ENCODE peak calls at places on chromosomes 5 and 9, in seven cellular contexts. One of them, this sample, is unnamed. For H3K4me1, the result is how much of the 10 kb centered on the place peaks cover.

GRCh38 chr5:169695919-169696490 is 58.9 kb downstream of the DOCK2 start:
- DNase-seq in heart right ventricle: no peak
- DNase-seq in adrenal gland: no peak
- DNase-seq in HCT116: peak
- DNase-seq in GM23338: no peak
- DNase-seq in uterus: no peak
- DNase-seq in heart left ventricle: peak
- DNase-seq in this sample: no peak

GRCh38 chr5:20113031-20113685 is 125.2 kb upstream of the CDH18 start:
- DNase-seq in heart right ventricle: no peak
- DNase-seq in adrenal gland: no peak
- DNase-seq in HCT116: no peak
- DNase-seq in GM23338: no peak
- DNase-seq in uterus: no peak
- DNase-seq in heart left ventricle: no peak
- DNase-seq in this sample: no peak

GRCh38 chr9:38687389-38687842 is 32.5 kb downstream of the FAM240B start:
- DNase-seq in heart right ventricle: no peak
- DNase-seq in adrenal gland: peak
- DNase-seq in HCT116: peak
- DNase-seq in GM23338: peak
- DNase-seq in uterus: no peak
- DNase-seq in heart left ventricle: peak
- DNase-seq in this sample: no peak

GRCh38 chr9:3894764-3895163 is 369.0 kb upstream of the RFX3 start:
- DNase-seq in heart right ventricle: no peak
- DNase-seq in adrenal gland: no peak
- DNase-seq in HCT116: no peak
- DNase-seq in GM23338: no peak
- DNase-seq in uterus: no peak
- DNase-seq in heart left ventricle: no peak
- DNase-seq in this sample: no peak

GRCh38 chr5:179878222-179879002 is 19.8 kb upstream of the MRNIP start:
- DNase-seq in heart right ventricle: no peak
- DNase-seq in adrenal gland: no peak
- DNase-seq in HCT116: no peak
- DNase-seq in GM23338: no peak
- DNase-seq in uterus: no peak
- DNase-seq in heart left ventricle: peak
- DNase-seq in this sample: no peak

GRCh38 chr9:78369644-78370219 is 72.8 kb downstream of the PSAT1 start:
- DNase-seq in heart right ventricle: peak
- DNase-seq in adrenal gland: peak
- DNase-seq in HCT116: peak
- DNase-seq in GM23338: peak
- DNase-seq in uterus: peak
- DNase-seq in heart left ventricle: peak
- DNase-seq in this sample: peak

GRCh38 chr9:78566948-78567675 is 270.2 kb downstream of the PSAT1 start:
- DNase-seq in heart right ventricle: no peak
- DNase-seq in adrenal gland: no peak
- DNase-seq in HCT116: no peak
- DNase-seq in GM23338: no peak
- DNase-seq in uterus: no peak
- DNase-seq in heart left ventricle: no peak
- DNase-seq in this sample: peak

GRCh38 chr5:36870399-36871040 is 6.0 kb upstream of the NIPBL start:
- DNase-seq in heart right ventricle: no peak
- DNase-seq in adrenal gland: no peak
- DNase-seq in HCT116: peak
- DNase-seq in GM23338: peak
- DNase-seq in uterus: no peak
- DNase-seq in heart left ventricle: no peak
- DNase-seq in this sample: no peak

GRCh38 chr9:119959846-119960545 is 590.8 kb upstream of the BRINP1 start:
- DNase-seq in heart right ventricle: peak
- DNase-seq in adrenal gland: no peak
- DNase-seq in HCT116: no peak
- DNase-seq in GM23338: no peak
- DNase-seq in uterus: no peak
- DNase-seq in heart left ventricle: no peak
- DNase-seq in this sample: no peak

GRCh38 chr9:91182429-91182828 is 179.3 kb downstream of the AUH start:
- DNase-seq in heart right ventricle: no peak
- DNase-seq in adrenal gland: no peak
- DNase-seq in HCT116: no peak
- DNase-seq in GM23338: peak
- DNase-seq in uterus: no peak
- DNase-seq in heart left ventricle: no peak
- DNase-seq in this sample: no peak

GRCh38 chr9:85178486-85178885 is 509.0 kb downstream of the NTRK2 start:
- DNase-seq in heart right ventricle: no peak
- DNase-seq in adrenal gland: no peak
- DNase-seq in HCT116: no peak
- DNase-seq in GM23338: peak
- DNase-seq in uterus: no peak
- DNase-seq in heart left ventricle: no peak
- DNase-seq in this sample: no peak

GRCh38 chr5:172688735-172689572 is 47.9 kb downstream of the NEURL1B start:
- DNase-seq in heart right ventricle: no peak
- DNase-seq in adrenal gland: no peak
- DNase-seq in HCT116: no peak
- DNase-seq in GM23338: no peak
- DNase-seq in uterus: no peak
- DNase-seq in heart left ventricle: peak
- DNase-seq in this sample: peak

GRCh38 chr9:91547076-91547475 is 123.4 kb upstream of the NFIL3 start:
- DNase-seq in heart right ventricle: no peak
- DNase-seq in adrenal gland: no peak
- DNase-seq in HCT116: no peak
- DNase-seq in GM23338: no peak
- DNase-seq in uterus: no peak
- DNase-seq in heart left ventricle: no peak
- DNase-seq in this sample: no peak

GRCh38 chr9:135490980-135491444 is 9.5 kb upstream of the MRPS2 start:
- DNase-seq in heart right ventricle: no peak
- DNase-seq in adrenal gland: no peak
- DNase-seq in HCT116: no peak
- DNase-seq in GM23338: no peak
- DNase-seq in uterus: no peak
- DNase-seq in heart left ventricle: no peak
- DNase-seq in this sample: no peak

GRCh38 chr9:112140936-112141335 is 34.2 kb downstream of the SUSD1 start:
- DNase-seq in heart right ventricle: no peak
- DNase-seq in adrenal gland: no peak
- DNase-seq in HCT116: no peak
- DNase-seq in GM23338: no peak
- DNase-seq in uterus: no peak
- DNase-seq in heart left ventricle: no peak
- DNase-seq in this sample: no peak

GRCh38 chr5:138529812-138530211 is 13.2 kb downstream of the ETF1 start:
- DNase-seq in heart right ventricle: no peak
- DNase-seq in adrenal gland: no peak
- DNase-seq in HCT116: no peak
- DNase-seq in GM23338: no peak
- DNase-seq in uterus: no peak
- DNase-seq in heart left ventricle: no peak
- DNase-seq in this sample: no peak

DNA sequence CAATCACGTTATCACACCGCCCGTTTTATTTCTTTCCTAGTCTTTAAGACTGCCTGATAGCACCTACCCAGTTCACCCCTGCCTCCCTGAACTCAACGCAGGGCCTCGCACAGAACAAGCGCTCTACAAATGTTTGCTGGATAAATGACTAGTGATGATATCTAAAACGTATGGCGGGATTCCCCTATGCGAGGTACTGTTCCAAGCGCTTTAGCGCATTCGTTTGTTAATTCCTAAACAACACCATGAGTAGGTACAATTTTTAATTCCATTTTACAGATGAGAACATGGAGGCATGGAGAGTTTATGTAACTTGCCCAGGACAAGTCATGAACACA is 6.6 kb downstream of the POU4F3 start:
- DNase-seq in heart right ventricle: no peak
- DNase-seq in adrenal gland: no peak
- DNase-seq in HCT116: no peak
- DNase-seq in GM23338: no peak
- DNase-seq in uterus: no peak
- DNase-seq in heart left ventricle: no peak
- DNase-seq in this sample: no peak
- H3K4me3 ChIP-seq in heart right ventricle: peak
- H3K4me3 ChIP-seq in adrenal gland: no peak
- H3K4me3 ChIP-seq in HCT116: no peak
- H3K4me3 ChIP-seq in GM23338: peak
- H3K4me3 ChIP-seq in uterus: no peak
- H3K4me3 ChIP-seq in heart left ventricle: no peak
- H3K4me3 ChIP-seq in this sample: no peak

GRCh38 chr9:35828716-35829083 is at the start of gene FAM221B:
- DNase-seq in heart right ventricle: no peak
- DNase-seq in adrenal gland: no peak
- DNase-seq in HCT116: no peak
- DNase-seq in GM23338: peak
- DNase-seq in uterus: no peak
- DNase-seq in heart left ventricle: no peak
- DNase-seq in this sample: peak

GRCh38 chr9:35822926-35823325 is 5.6 kb downstream of the FAM221B start:
- DNase-seq in heart right ventricle: no peak
- DNase-seq in adrenal gland: no peak
- DNase-seq in HCT116: no peak
- DNase-seq in GM23338: no peak
- DNase-seq in uterus: no peak
- DNase-seq in heart left ventricle: no peak
- DNase-seq in this sample: no peak

GRCh38 chr9:35827486-35827885 is 1.0 kb downstream of the FAM221B start:
- DNase-seq in heart right ventricle: no peak
- DNase-seq in adrenal gland: no peak
- DNase-seq in HCT116: no peak
- DNase-seq in GM23338: no peak
- DNase-seq in uterus: no peak
- DNase-seq in heart left ventricle: no peak
- DNase-seq in this sample: no peak

GRCh38 chr9:35829084-35829763 is at the start of gene TMEM8B:
- DNase-seq in heart right ventricle: peak
- DNase-seq in adrenal gland: peak
- DNase-seq in HCT116: peak
- DNase-seq in GM23338: peak
- DNase-seq in uterus: peak
- DNase-seq in heart left ventricle: peak
- DNase-seq in this sample: peak

GRCh38 chr9:35826071-35826701 is 2.3 kb downstream of the FAM221B start:
- DNase-seq in heart right ventricle: peak
- DNase-seq in adrenal gland: peak
- DNase-seq in HCT116: peak
- DNase-seq in GM23338: peak
- DNase-seq in uterus: no peak
- DNase-seq in heart left ventricle: no peak
- DNase-seq in this sample: peak
- TF ChIP-seq CTCF in heart right ventricle: peak
- TF ChIP-seq CTCF in adrenal gland: peak
- TF ChIP-seq CTCF in HCT116: peak
- TF ChIP-seq CTCF in GM23338: peak
- TF ChIP-seq CTCF in uterus: peak
- TF ChIP-seq CTCF in heart left ventricle: peak
- TF ChIP-seq CTCF in this sample: peak

DNA sequence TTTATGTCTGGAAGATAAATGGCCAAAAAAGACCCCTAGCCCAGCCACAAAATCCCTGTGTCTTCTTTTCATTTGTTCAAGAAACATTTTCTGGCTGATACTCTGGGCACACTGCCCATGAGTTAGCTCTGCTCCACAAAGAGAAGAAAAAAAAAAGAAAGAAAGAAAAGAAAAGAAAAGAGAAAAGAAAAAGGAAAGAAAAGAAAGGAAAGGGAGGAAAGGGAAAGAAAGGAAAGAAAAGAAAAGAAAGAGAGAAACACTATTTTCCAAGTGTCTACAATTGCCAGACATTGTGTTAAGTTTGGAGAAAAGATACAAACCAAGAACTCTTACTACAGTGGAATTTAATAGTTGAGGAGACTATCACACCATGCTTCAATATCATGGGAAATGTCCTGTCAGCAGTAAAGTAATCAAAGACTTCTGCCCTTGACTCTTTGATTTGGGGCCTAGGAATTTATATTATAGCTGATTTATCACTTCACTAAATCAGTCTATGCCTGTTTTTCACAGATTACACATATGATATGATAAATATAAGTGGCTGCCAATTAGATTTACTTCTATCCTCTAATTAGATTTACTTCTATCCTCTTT is 3.0 kb downstream of the TRMO start:
- DNase-seq in heart right ventricle: no peak
- DNase-seq in adrenal gland: no peak
- DNase-seq in HCT116: no peak
- DNase-seq in GM23338: no peak
- DNase-seq in uterus: no peak
- DNase-seq in heart left ventricle: no peak
- DNase-seq in this sample: no peak
- H3K4me1 ChIP-seq in heart right ventricle: under half
- H3K4me1 ChIP-seq in adrenal gland: under half
- H3K4me1 ChIP-seq in HCT116: under half
- H3K4me1 ChIP-seq in GM23338: under half
- H3K4me1 ChIP-seq in uterus: under half
- H3K4me1 ChIP-seq in heart left ventricle: half or more
- H3K4me1 ChIP-seq in this sample: under half

GRCh38 chr5:151084363-151084762 is 3.5 kb upstream of the TNIP1 start:
- DNase-seq in heart right ventricle: no peak
- DNase-seq in adrenal gland: no peak
- DNase-seq in HCT116: no peak
- DNase-seq in GM23338: no peak
- DNase-seq in uterus: no peak
- DNase-seq in heart left ventricle: no peak
- DNase-seq in this sample: no peak

GRCh38 chr5:151086192-151086869 is 5.5 kb upstream of the TNIP1 start:
- DNase-seq in heart right ventricle: no peak
- DNase-seq in adrenal gland: no peak
- DNase-seq in HCT116: no peak
- DNase-seq in GM23338: no peak
- DNase-seq in uterus: no peak
- DNase-seq in heart left ventricle: no peak
- DNase-seq in this sample: no peak

GRCh38 chr5:151085517-151086031 is 4.7 kb upstream of the TNIP1 start:
- DNase-seq in heart right ventricle: peak
- DNase-seq in adrenal gland: peak
- DNase-seq in HCT116: no peak
- DNase-seq in GM23338: no peak
- DNase-seq in uterus: peak
- DNase-seq in heart left ventricle: peak
- DNase-seq in this sample: no peak

GRCh38 chr5:151087475-151087874 is 6.6 kb upstream of the TNIP1 start:
- DNase-seq in heart right ventricle: no peak
- DNase-seq in adrenal gland: no peak
- DNase-seq in HCT116: no peak
- DNase-seq in GM23338: no peak
- DNase-seq in uterus: no peak
- DNase-seq in heart left ventricle: no peak
- DNase-seq in this sample: no peak

DNA sequence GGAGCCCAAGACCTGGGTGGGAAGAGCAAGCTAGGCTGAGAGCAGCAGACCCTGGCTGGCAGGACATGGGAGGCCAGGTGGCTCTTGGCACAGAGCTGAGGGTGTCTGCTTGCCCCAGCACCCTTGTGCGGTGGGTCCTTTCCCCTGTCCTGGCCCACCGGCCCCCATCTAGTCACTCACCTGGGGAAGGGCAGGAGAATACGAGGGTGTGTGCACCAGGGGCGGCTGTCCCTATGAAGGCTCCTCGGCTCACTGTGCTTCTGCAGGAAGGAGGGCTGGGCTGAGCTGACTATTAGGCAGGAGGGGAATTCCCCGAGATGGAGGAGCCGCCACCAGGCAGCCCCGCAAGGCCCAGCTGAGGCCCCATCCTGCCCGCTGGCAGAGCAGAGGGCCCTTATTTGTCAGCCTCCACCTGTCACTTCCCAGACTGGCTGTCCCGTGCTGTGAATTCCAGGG is 6.1 kb upstream of the TNIP1 start:
- DNase-seq in heart right ventricle: no peak
- DNase-seq in adrenal gland: no peak
- DNase-seq in HCT116: no peak
- DNase-seq in GM23338: no peak
- DNase-seq in uterus: no peak
- DNase-seq in heart left ventricle: no peak
- DNase-seq in this sample: no peak
- H3K4me3 ChIP-seq in heart right ventricle: peak
- H3K4me3 ChIP-seq in adrenal gland: no peak
- H3K4me3 ChIP-seq in HCT116: no peak
- H3K4me3 ChIP-seq in GM23338: no peak
- H3K4me3 ChIP-seq in uterus: no peak
- H3K4me3 ChIP-seq in heart left ventricle: peak
- H3K4me3 ChIP-seq in this sample: no peak

This sample was measured in BE2C.